ENCODE peak calls at places on chromosomes 13 and 19, in five cellular contexts. G, Z, L, S and I are unnamed samples.

GRCh38 chr13:24011266-24011665 is 114.0 kb upstream of the C1QTNF9B start:
- DNase-seq in G (no peak), L (no peak), Z (no peak), S (no peak), I (no peak)

GRCh38 chr19:934865-935422 is 9.1 kb downstream of the ARID3A start:
- DNase-seq in S (no peak), L (no peak), G (peak; percentile 38), Z (peak; percentile 82), I (no peak)

GRCh38 chr19:18733196-18733647 is 49.7 kb downstream of the CRTC1 start:
- DNase-seq in G (no peak), L (no peak), Z (peak; percentile 90), S (no peak), I (no peak)

GRCh38 chr13:22428188-22428828 is 752.5 kb upstream of the SGCG start:
- DNase-seq in Z (peak; percentile 74), L (no peak), G (no peak), S (no peak), I (peak; percentile 27)

GRCh38 chr19:20840371-20840770 is 64.3 kb downstream of the ZNF66 start:
- DNase-seq in S (no peak), L (no peak), Z (no peak), G (no peak), I (no peak)

GRCh38 chr13:102830646-102831045 is 15.2 kb upstream of the ERCC5 start:
- DNase-seq in L (no peak), G (no peak), S (no peak), Z (no peak), I (peak; percentile 54)

GRCh38 chr13:25463496-25463895 is 91.7 kb downstream of the ATP8A2 start:
- DNase-seq in G (no peak), L (no peak), Z (no peak), S (no peak), I (no peak)

GRCh38 chr13:25248071-25248470 is 39.2 kb downstream of the MTMR6 start:
- DNase-seq in Z (no peak), S (no peak), L (no peak), G (no peak), I (no peak)

GRCh38 chr13:107203146-107203847 is 635.4 kb upstream of the ARGLU1 start:
- DNase-seq in L (peak; percentile 73), Z (peak; percentile 9), G (peak; percentile 29), S (no peak), I (no peak)

GRCh38 chr13:73303858-73304257 is 245.1 kb downstream of the KLF5 start:
- DNase-seq in S (no peak), G (no peak), Z (no peak), L (no peak), I (no peak)

GRCh38 chr13:76936736-76937135 is 11.6 kb upstream of the ACOD1 start:
- DNase-seq in Z (peak; percentile 11), G (no peak), S (no peak), L (no peak), I (no peak)

GRCh38 chr19:50051964-50052363 is 26.2 kb downstream of the ZNF473 start:
- DNase-seq in G (no peak), S (no peak), Z (no peak), L (no peak), I (no peak)

GRCh38 chr13:86689901-86690300 is 890.7 kb upstream of the SLITRK6 start:
- DNase-seq in S (no peak), G (no peak), Z (no peak), L (no peak), I (no peak)

GRCh38 chr19:6694147-6694815 is 24.3 kb upstream of the TNFSF14 start:
- DNase-seq in L (no peak), S (no peak), Z (no peak), G (peak; percentile 40), I (no peak)

GRCh38 chr13:102974574-102975195 is 91.5 kb downstream of the SLC10A2 start:
- DNase-seq in S (no peak), G (no peak), Z (no peak), L (no peak), I (no peak)

GRCh38 chr19:8206147-8207087 is 2.8 kb upstream of the CERS4 start:
- DNase-seq in Z (no peak), S (no peak), G (no peak), L (no peak), I (peak; percentile 30)

GRCh38 chr13:96141032-96141431 is 51.1 kb downstream of the HS6ST3 start:
- DNase-seq in S (no peak), G (peak; percentile 25), L (peak; percentile 67), Z (peak; percentile 41), I (no peak)

GRCh38 chr13:91655731-91656130 is 257.3 kb downstream of the GPC5 start:
- DNase-seq in G (no peak), Z (no peak), S (no peak), L (no peak), I (no peak)

GRCh38 chr19:14160017-14160703 is 23.8 kb upstream of the ASF1B start:
- DNase-seq in Z (no peak), G (no peak), L (no peak), S (no peak), I (no peak)

GRCh38 chr13:94683426-94683825 is 28.9 kb downstream of the SOX21 start:
- DNase-seq in Z (no peak), S (no peak), G (no peak), L (no peak), I (no peak)

GRCh38 chr13:63107163-63107935 is 1691.7 kb upstream of the PCDH20 start:
- DNase-seq in Z (peak; percentile 35), G (peak; percentile 13), S (no peak), L (no peak), I (no peak)

GRCh38 chr13:110442946-110443632 is 118.4 kb downstream of the RAB20 start:
- DNase-seq in G (no peak), L (no peak), Z (peak; percentile 68), S (no peak), I (no peak)

GRCh38 chr19:9507285-9507684 is 8.9 kb upstream of the ZNF560 start:
- DNase-seq in G (no peak), Z (no peak), L (no peak), S (no peak), I (no peak)
- H3K9me3 ChIP-seq in G (no peaks in the 10 kb centered on the region), Z (no peaks in the 10 kb centered on the region), L (peaks cover 26% of the 10 kb centered on the region), S (no peaks in the 10 kb centered on the region), I (peaks cover 10% of the 10 kb centered on the region)

GRCh38 chr19:16361926-16362325 is 37.3 kb downstream of the KLF2 start:
- DNase-seq in S (no peak), G (no peak), Z (no peak), L (no peak), I (no peak)

GRCh38 chr19:16364231-16364865 is 39.7 kb downstream of the KLF2 start:
- DNase-seq in Z (no peak), S (no peak), L (no peak), G (no peak), I (no peak)

GRCh38 chr19:16365300-16365996 is 40.8 kb downstream of the KLF2 start:
- DNase-seq in L (no peak), G (no peak), Z (no peak), S (no peak), I (no peak)

GRCh38 chr19:16363133-16363851 is 38.7 kb downstream of the KLF2 start:
- DNase-seq in L (no peak), Z (no peak), G (no peak), S (no peak), I (no peak)

GRCh38 chr19:16363852-16364230 is 39.2 kb downstream of the KLF2 start:
- DNase-seq in Z (no peak), G (no peak), S (no peak), L (no peak), I (no peak)
- H3K9me3 ChIP-seq in Z (no peaks in the 10 kb centered on the region), G (no peaks in the 10 kb centered on the region), S (no peaks in the 10 kb centered on the region), L (no peaks in the 10 kb centered on the region), I (no peaks in the 10 kb centered on the region)

DNA sequence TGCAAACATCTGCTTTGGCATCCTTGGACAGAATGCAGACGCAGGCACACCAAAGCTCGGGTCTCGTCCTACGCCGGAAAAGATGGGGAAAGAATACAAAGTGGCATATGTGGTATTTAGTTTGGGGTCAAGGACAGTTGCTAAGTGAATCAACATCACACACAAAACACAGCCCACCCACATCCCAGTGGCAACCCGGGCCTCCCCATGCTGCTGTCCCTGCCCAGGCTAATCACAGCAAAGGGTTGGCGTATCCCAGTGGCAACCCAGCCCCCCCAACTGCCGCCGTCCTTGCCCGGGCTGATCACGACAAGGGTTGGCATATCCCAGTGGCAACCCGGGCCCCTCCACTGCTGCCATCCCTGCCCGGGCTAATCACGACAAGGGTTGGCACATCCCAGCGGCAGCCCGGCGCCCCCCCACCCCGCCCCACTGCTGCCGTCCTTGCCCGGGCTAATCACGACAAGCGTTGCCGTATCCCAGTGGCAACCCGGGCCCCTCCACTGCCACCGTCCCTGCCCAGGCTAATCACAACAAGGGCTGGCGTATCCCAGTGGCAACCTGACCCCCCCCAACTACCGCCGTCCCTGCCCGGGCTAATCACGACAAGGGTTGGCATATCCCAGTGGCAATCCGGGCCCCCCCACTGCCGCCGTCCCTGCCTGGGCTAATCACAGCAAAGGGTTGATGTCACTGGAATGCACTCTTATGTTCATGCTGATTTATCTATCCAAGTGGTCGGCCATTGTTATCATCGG is 167.8 kb upstream of the SOX1 start:
- DNase-seq in L (no peak), G (no peak), Z (no peak), S (no peak), I (peak; percentile 17)
- H3K9me3 ChIP-seq in L (no peaks in the 10 kb centered on the region), G (no peaks in the 10 kb centered on the region), Z (no peaks in the 10 kb centered on the region), S (no peaks in the 10 kb centered on the region), I (peaks cover 3% of the 10 kb centered on the region)

GRCh38 chr19:46328079-46328478 is 18.8 kb upstream of the PPP5C start:
- DNase-seq in S (no peak), G (no peak), Z (no peak), L (no peak), I (no peak)
- H3K9me3 ChIP-seq in S (peaks cover 3% of the 10 kb centered on the region), G (peaks cover 43% of the 10 kb centered on the region), Z (no peaks in the 10 kb centered on the region), L (no peaks in the 10 kb centered on the region), I (peaks cover 22% of the 10 kb centered on the region)

GRCh38 chr19:2854849-2855248 is 12.3 kb upstream of the ZNF556 start:
- DNase-seq in S (no peak), L (no peak), G (no peak), Z (no peak), I (no peak)

GRCh38 chr19:2863818-2864217 is 3.3 kb upstream of the ZNF556 start:
- DNase-seq in L (no peak), G (no peak), Z (no peak), S (no peak), I (no peak)

GRCh38 chr19:2856457-2857055 is 10.6 kb upstream of the ZNF556 start:
- DNase-seq in G (no peak), L (no peak), Z (no peak), S (no peak), I (no peak)

GRCh38 chr19:2853015-2853606 is 11.8 kb downstream of the ZNF555 start:
- DNase-seq in Z (peak; percentile 6), S (no peak), G (no peak), L (no peak), I (no peak)

GRCh38 chr19:2858864-2859263 is 8.3 kb upstream of the ZNF556 start:
- DNase-seq in L (no peak), G (no peak), S (no peak), Z (no peak), I (no peak)
- H3K9me3 ChIP-seq in L (peaks cover 35% of the 10 kb centered on the region), G (peaks cover 49% of the 10 kb centered on the region), S (peaks cover 6% of the 10 kb centered on the region), Z (peaks cover 3% of the 10 kb centered on the region), I (peaks cover 8% of the 10 kb centered on the region)

GRCh38 chr19:37389234-37389633 is 18.3 kb downstream of the ZNF527 start:
- DNase-seq in S (no peak), G (no peak), L (no peak), Z (no peak), I (no peak)
- H3K9me3 ChIP-seq in S (peaks cover 64% of the 10 kb centered on the region), G (peaks cover 100% of the 10 kb centered on the region), L (peaks cover 35% of the 10 kb centered on the region), Z (peaks cover 3% of the 10 kb centered on the region), I (peaks cover 60% of the 10 kb centered on the region)